ENCODE peak calls at places on chromosomes 6 and 20, in nine cellular contexts. One of them, this sample, is unnamed.

GRCh38 chr6:133512410-133513016 is 271.4 kb downstream of the EYA4 start:
- DNase-seq in neuronal stem cell: peak
- DNase-seq in tibial artery: peak
- DNase-seq in effector CD4-positive, alpha-beta T cell: no peak
- DNase-seq in activated effector memory CD4-positive, alpha-beta T cell treated with Interleukin-2 at 50 U/mL for 16 hours: no peak
- DNase-seq in neural crest cell: peak
- DNase-seq in naive thymus-derived CD8-positive, alpha-beta T cell: peak
- DNase-seq in dorsolateral prefrontal cortex: peak
- DNase-seq in ELR: peak
- DNase-seq in this sample: peak

GRCh38 chr6:160733045-160733646 is 31.1 kb downstream of the PLG start:
- DNase-seq in neural crest cell: peak
- DNase-seq in tibial artery: no peak
- DNase-seq in naive thymus-derived CD8-positive, alpha-beta T cell: peak
- DNase-seq in ELR: peak
- DNase-seq in neuronal stem cell: peak
- DNase-seq in dorsolateral prefrontal cortex: peak
- DNase-seq in activated effector memory CD4-positive, alpha-beta T cell treated with Interleukin-2 at 50 U/mL for 16 hours: no peak
- DNase-seq in effector CD4-positive, alpha-beta T cell: no peak
- DNase-seq in this sample: peak

GRCh38 chr6:131948692-131949614 is 2.2 kb downstream of the CCN2 start:
- DNase-seq in tibial artery: no peak
- DNase-seq in naive thymus-derived CD8-positive, alpha-beta T cell: no peak
- DNase-seq in dorsolateral prefrontal cortex: no peak
- DNase-seq in effector CD4-positive, alpha-beta T cell: no peak
- DNase-seq in neuronal stem cell: no peak
- DNase-seq in activated effector memory CD4-positive, alpha-beta T cell treated with Interleukin-2 at 50 U/mL for 16 hours: no peak
- DNase-seq in ELR: peak
- DNase-seq in neural crest cell: no peak
- DNase-seq in this sample: no peak

GRCh38 chr6:7939186-7939863 is 28.7 kb upstream of the TXNDC5 start:
- DNase-seq in tibial artery: no peak
- DNase-seq in neuronal stem cell: no peak
- DNase-seq in activated effector memory CD4-positive, alpha-beta T cell treated with Interleukin-2 at 50 U/mL for 16 hours: no peak
- DNase-seq in dorsolateral prefrontal cortex: no peak
- DNase-seq in naive thymus-derived CD8-positive, alpha-beta T cell: no peak
- DNase-seq in ELR: no peak
- DNase-seq in effector CD4-positive, alpha-beta T cell: no peak
- DNase-seq in neural crest cell: no peak
- DNase-seq in this sample: no peak

GRCh38 chr20:11373391-11373790 is 544.3 kb upstream of the BTBD3 start:
- DNase-seq in tibial artery: no peak
- DNase-seq in neuronal stem cell: no peak
- DNase-seq in neural crest cell: no peak
- DNase-seq in naive thymus-derived CD8-positive, alpha-beta T cell: no peak
- DNase-seq in ELR: no peak
- DNase-seq in dorsolateral prefrontal cortex: no peak
- DNase-seq in effector CD4-positive, alpha-beta T cell: no peak
- DNase-seq in activated effector memory CD4-positive, alpha-beta T cell treated with Interleukin-2 at 50 U/mL for 16 hours: no peak
- DNase-seq in this sample: no peak

GRCh38 chr6:108565893-108566292 is 5.2 kb downstream of the FOXO3 start:
- DNase-seq in naive thymus-derived CD8-positive, alpha-beta T cell: no peak
- DNase-seq in tibial artery: peak
- DNase-seq in dorsolateral prefrontal cortex: no peak
- DNase-seq in ELR: peak
- DNase-seq in effector CD4-positive, alpha-beta T cell: no peak
- DNase-seq in neural crest cell: no peak
- DNase-seq in neuronal stem cell: no peak
- DNase-seq in activated effector memory CD4-positive, alpha-beta T cell treated with Interleukin-2 at 50 U/mL for 16 hours: no peak
- DNase-seq in this sample: no peak

GRCh38 chr20:44990957-44991356 is 24.6 kb downstream of the STK4 start:
- DNase-seq in naive thymus-derived CD8-positive, alpha-beta T cell: no peak
- DNase-seq in neuronal stem cell: no peak
- DNase-seq in neural crest cell: no peak
- DNase-seq in ELR: no peak
- DNase-seq in activated effector memory CD4-positive, alpha-beta T cell treated with Interleukin-2 at 50 U/mL for 16 hours: no peak
- DNase-seq in dorsolateral prefrontal cortex: no peak
- DNase-seq in effector CD4-positive, alpha-beta T cell: no peak
- DNase-seq in tibial artery: no peak
- DNase-seq in this sample: no peak

GRCh38 chr6:141158740-141159139 is 974.0 kb upstream of the GJE1 start:
- DNase-seq in ELR: no peak
- DNase-seq in naive thymus-derived CD8-positive, alpha-beta T cell: no peak
- DNase-seq in dorsolateral prefrontal cortex: no peak
- DNase-seq in activated effector memory CD4-positive, alpha-beta T cell treated with Interleukin-2 at 50 U/mL for 16 hours: no peak
- DNase-seq in neural crest cell: no peak
- DNase-seq in tibial artery: no peak
- DNase-seq in neuronal stem cell: no peak
- DNase-seq in effector CD4-positive, alpha-beta T cell: no peak
- DNase-seq in this sample: no peak

GRCh38 chr20:57255183-57255582 is 11.3 kb downstream of the BMP7 start:
- DNase-seq in naive thymus-derived CD8-positive, alpha-beta T cell: no peak
- DNase-seq in effector CD4-positive, alpha-beta T cell: no peak
- DNase-seq in neural crest cell: no peak
- DNase-seq in activated effector memory CD4-positive, alpha-beta T cell treated with Interleukin-2 at 50 U/mL for 16 hours: no peak
- DNase-seq in tibial artery: no peak
- DNase-seq in ELR: no peak
- DNase-seq in dorsolateral prefrontal cortex: no peak
- DNase-seq in neuronal stem cell: no peak
- DNase-seq in this sample: no peak

GRCh38 chr6:83911278-83911677 is 51.8 kb downstream of the CYB5R4 start:
- DNase-seq in naive thymus-derived CD8-positive, alpha-beta T cell: no peak
- DNase-seq in ELR: no peak
- DNase-seq in neuronal stem cell: no peak
- DNase-seq in activated effector memory CD4-positive, alpha-beta T cell treated with Interleukin-2 at 50 U/mL for 16 hours: no peak
- DNase-seq in tibial artery: no peak
- DNase-seq in effector CD4-positive, alpha-beta T cell: no peak
- DNase-seq in neural crest cell: no peak
- DNase-seq in dorsolateral prefrontal cortex: no peak
- DNase-seq in this sample: no peak

GRCh38 chr6:113447088-113447831 is 409.9 kb upstream of the MARCKS start:
- DNase-seq in activated effector memory CD4-positive, alpha-beta T cell treated with Interleukin-2 at 50 U/mL for 16 hours: no peak
- DNase-seq in effector CD4-positive, alpha-beta T cell: no peak
- DNase-seq in neural crest cell: no peak
- DNase-seq in tibial artery: no peak
- DNase-seq in naive thymus-derived CD8-positive, alpha-beta T cell: no peak
- DNase-seq in neuronal stem cell: no peak
- DNase-seq in ELR: peak
- DNase-seq in dorsolateral prefrontal cortex: no peak
- DNase-seq in this sample: no peak

GRCh38 chr6:168333039-168333438 is 13.5 kb upstream of the DACT2 start:
- DNase-seq in naive thymus-derived CD8-positive, alpha-beta T cell: no peak
- DNase-seq in activated effector memory CD4-positive, alpha-beta T cell treated with Interleukin-2 at 50 U/mL for 16 hours: no peak
- DNase-seq in neuronal stem cell: no peak
- DNase-seq in effector CD4-positive, alpha-beta T cell: no peak
- DNase-seq in ELR: no peak
- DNase-seq in dorsolateral prefrontal cortex: no peak
- DNase-seq in neural crest cell: no peak
- DNase-seq in tibial artery: no peak
- DNase-seq in this sample: no peak

GRCh38 chr20:37986873-37987601 is 46.2 kb downstream of the TTI1 start:
- DNase-seq in naive thymus-derived CD8-positive, alpha-beta T cell: no peak
- DNase-seq in activated effector memory CD4-positive, alpha-beta T cell treated with Interleukin-2 at 50 U/mL for 16 hours: no peak
- DNase-seq in neuronal stem cell: peak
- DNase-seq in dorsolateral prefrontal cortex: no peak
- DNase-seq in neural crest cell: no peak
- DNase-seq in ELR: no peak
- DNase-seq in tibial artery: peak
- DNase-seq in effector CD4-positive, alpha-beta T cell: no peak
- DNase-seq in this sample: no peak